ENCODE peak calls at places on chromosomes 4 and X, in eight cellular contexts. I is MM.1S, N is H1, X is H9, P is GM23338, J is neural progenitor cell, U is endothelial cell of umbilical vein, H is mesenchymal stem cell. D is an unnamed sample.

GRCh38 chr4:101981756-101982155 is 191.2 kb downstream of the BANK1 start:
- DNase-seq in I (no peak), N (no peak), X (no peak), P (peak), J (peak), U (no peak), H (no peak), D (peak)

GRCh38 chr4:147057631-147057980 is 111.9 kb upstream of the TTC29 start:
- DNase-seq in I (no peak), N (no peak), X (no peak), P (peak), J (no peak), U (peak), H (peak), D (peak)

GRCh38 chrX:53047228-53047627 is 1.4 kb upstream of the GPR173 start:
- DNase-seq in I (no peak), N (no peak), X (no peak), P (peak), J (no peak), U (peak), H (peak), D (no peak)

GRCh38 chr4:176149680-176150079 is 45.7 kb downstream of the SPATA4 start:
- DNase-seq in I (no peak), N (no peak), X (no peak), P (no peak), J (no peak), U (no peak), H (peak), D (no peak)

GRCh38 chr4:107044170-107044569 is 8.1 kb upstream of the DKK2 start:
- DNase-seq in I (peak), N (no peak), X (no peak), P (peak), J (no peak), U (peak), H (peak), D (no peak)

GRCh38 chrX:85109235-85109634 is 105.6 kb downstream of the APOOL start:
- DNase-seq in I (peak), N (peak), X (peak), P (peak), J (peak), U (no peak), H (no peak), D (no peak)

GRCh38 chr4:79044260-79044659 is 105.0 kb upstream of the PAQR3 start:
- DNase-seq in I (no peak), N (no peak), X (no peak), P (no peak), J (no peak), U (no peak), H (peak), D (no peak)

GRCh38 chrX:70621743-70622142 is 177.1 kb downstream of the DLG3 start:
- DNase-seq in I (no peak), N (no peak), X (no peak), P (no peak), J (no peak), U (no peak), H (no peak), D (no peak)

GRCh38 chr4:8181119-8181518 is 18.0 kb upstream of the SH3TC1 start:
- DNase-seq in I (no peak), N (no peak), X (no peak), P (no peak), J (no peak), U (no peak), H (no peak), D (no peak)

GRCh38 chrX:1598021-1598875 is 6.8 kb downstream of the AKAP17A start:
- DNase-seq in I (no peak), N (peak), X (no peak), P (no peak), J (no peak), U (no peak), H (no peak), D (no peak)

GRCh38 chrX:20231598-20231997 is 35.1 kb downstream of the RPS6KA3 start:
- DNase-seq in I (no peak), N (no peak), X (no peak), P (no peak), J (no peak), U (no peak), H (no peak), D (peak)

GRCh38 chrX:136541294-136541693 is 9.3 kb downstream of the VGLL1 start:
- DNase-seq in I (no peak), N (no peak), X (no peak), P (no peak), J (no peak), U (no peak), H (no peak), D (no peak)

GRCh38 chr4:121070696-121071639 is 1.4 kb downstream of the NDNF start:
- DNase-seq in I (peak), N (peak), X (peak), P (peak), J (peak), U (peak), H (peak), D (no peak)

GRCh38 chr4:174764105-174764729 is 64.8 kb downstream of the GLRA3 start:
- DNase-seq in I (peak), N (no peak), X (no peak), P (peak), J (peak), U (peak), H (peak), D (peak)

GRCh38 chr4:173450281-173450680 is 51.4 kb upstream of the SCRG1 start:
- DNase-seq in I (no peak), N (no peak), X (no peak), P (no peak), J (no peak), U (no peak), H (no peak), D (peak)

GRCh38 chrX:124328765-124329164 is 3.7 kb upstream of the TEX13D start:
- DNase-seq in I (no peak), N (no peak), X (no peak), P (no peak), J (no peak), U (no peak), H (no peak), D (peak)

GRCh38 chr4:16183604-16184003 is 42.7 kb downstream of the TAPT1 start:
- DNase-seq in I (no peak), N (no peak), X (no peak), P (no peak), J (no peak), U (no peak), H (no peak), D (no peak)

GRCh38 chr4:173176010-173176409 is 7.4 kb downstream of the GALNT7 start:
- DNase-seq in I (no peak), N (no peak), X (no peak), P (peak), J (no peak), U (no peak), H (no peak), D (no peak)

DNA sequence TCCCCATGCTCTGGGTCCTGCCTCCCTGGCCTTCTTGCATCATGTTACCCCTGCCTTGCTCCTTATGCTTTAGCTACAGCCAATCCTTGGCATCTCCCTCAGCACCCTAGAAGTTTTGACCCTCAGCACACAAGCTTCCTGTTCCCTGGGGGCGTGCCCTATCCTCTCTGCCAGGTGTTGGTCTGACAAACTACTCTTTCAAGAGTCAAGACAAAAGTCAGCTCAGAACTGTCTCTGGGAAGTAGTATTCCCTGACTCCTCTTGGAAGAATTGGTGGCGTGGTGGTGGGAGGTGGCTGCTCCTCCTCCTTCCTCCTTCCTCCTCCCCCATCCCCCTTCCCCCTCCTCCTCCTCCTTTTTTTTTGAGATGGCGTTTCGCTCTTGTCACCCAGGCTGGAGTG is 41.0 kb downstream of the PRPS1 start:
- DNase-seq in I (no peak), N (no peak), X (peak), P (peak), J (no peak), U (no peak), H (no peak), D (no peak)
- H3K4me2 ChIP-seq in I (no peak), N (no peak), X (no peak), P (no peak), J (no peak), U (no peak), H (no peak), D (no peak)

DNA sequence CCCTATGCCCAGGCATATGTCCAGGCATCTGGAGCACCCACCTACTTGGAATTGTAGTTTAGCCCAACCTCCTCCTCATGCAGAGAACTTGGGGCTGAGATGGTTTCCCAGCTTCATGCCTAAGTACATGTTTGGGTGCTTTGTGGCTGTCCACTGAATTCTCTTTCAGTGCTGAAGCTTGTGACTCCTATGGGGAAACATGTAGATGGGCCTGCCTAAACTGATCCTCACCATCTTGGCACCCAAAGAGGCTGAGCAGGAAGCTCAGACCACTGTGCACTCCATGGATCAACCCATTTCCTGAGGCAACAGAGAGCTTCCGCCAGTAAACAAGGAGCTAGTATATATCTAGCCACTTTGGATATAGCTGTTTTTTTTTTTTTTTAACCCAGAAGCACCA is 2733.7 kb downstream of the PCDH7 start:
- DNase-seq in I (no peak), N (no peak), X (no peak), P (no peak), J (no peak), U (no peak), H (no peak), D (no peak)
- H3K4me2 ChIP-seq in I (no peak), N (no peak), X (no peak), P (no peak), J (no peak), U (no peak), H (no peak), D (no peak)

GRCh38 chrX:101195442-101196173 is 24.0 kb upstream of the DRP2 start:
- DNase-seq in I (no peak), N (no peak), X (no peak), P (no peak), J (no peak), U (no peak), H (peak), D (no peak)

GRCh38 chrX:101191217-101191750 is 28.3 kb upstream of the DRP2 start:
- DNase-seq in I (no peak), N (peak), X (peak), P (peak), J (peak), U (peak), H (no peak), D (no peak)

DNA sequence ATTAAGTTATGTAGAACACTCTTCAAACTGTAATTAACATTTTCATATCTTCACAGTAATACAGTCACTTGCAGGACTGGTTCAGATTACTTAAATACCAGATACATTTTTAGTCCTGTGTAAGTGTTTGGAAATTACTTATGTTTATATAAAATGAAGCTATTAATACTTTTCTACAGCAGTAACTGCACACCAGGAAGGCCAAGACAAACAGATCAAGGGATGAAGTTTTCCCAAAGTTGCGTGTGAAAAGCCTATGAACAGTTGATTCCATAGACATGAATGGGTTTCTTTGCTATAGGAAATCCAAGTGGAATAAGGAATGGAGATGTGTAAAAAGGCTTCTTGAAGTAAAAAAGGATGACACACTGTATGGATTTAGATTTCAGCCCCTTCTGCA is 28.9 kb upstream of the DRP2 start:
- DNase-seq in I (no peak), N (no peak), X (no peak), P (no peak), J (no peak), U (no peak), H (no peak), D (no peak)
- H3K4me2 ChIP-seq in I (no peak), N (peak), X (peak), P (peak), J (no peak), U (no peak), H (no peak), D (peak)

GRCh38 chr4:168695288-168695687 is 198.4 kb downstream of the PALLD start:
- DNase-seq in I (no peak), N (no peak), X (no peak), P (no peak), J (no peak), U (no peak), H (no peak), D (no peak)

GRCh38 chr4:168696828-168697227 is 200.0 kb downstream of the PALLD start:
- DNase-seq in I (no peak), N (no peak), X (no peak), P (no peak), J (no peak), U (no peak), H (peak), D (no peak)

GRCh38 chr4:168694669-168695068 is 197.8 kb downstream of the PALLD start:
- DNase-seq in I (no peak), N (no peak), X (no peak), P (no peak), J (no peak), U (peak), H (peak), D (peak)

GRCh38 chr4:168701061-168701460 is 204.2 kb downstream of the PALLD start:
- DNase-seq in I (no peak), N (no peak), X (no peak), P (no peak), J (no peak), U (no peak), H (no peak), D (no peak)

GRCh38 chr4:168699224-168699878 is 202.5 kb downstream of the PALLD start:
- DNase-seq in I (no peak), N (no peak), X (no peak), P (no peak), J (no peak), U (no peak), H (no peak), D (no peak)
- H3K4me2 ChIP-seq in I (no peak), N (no peak), X (no peak), P (no peak), J (no peak), U (no peak), H (no peak), D (no peak)

DNA sequence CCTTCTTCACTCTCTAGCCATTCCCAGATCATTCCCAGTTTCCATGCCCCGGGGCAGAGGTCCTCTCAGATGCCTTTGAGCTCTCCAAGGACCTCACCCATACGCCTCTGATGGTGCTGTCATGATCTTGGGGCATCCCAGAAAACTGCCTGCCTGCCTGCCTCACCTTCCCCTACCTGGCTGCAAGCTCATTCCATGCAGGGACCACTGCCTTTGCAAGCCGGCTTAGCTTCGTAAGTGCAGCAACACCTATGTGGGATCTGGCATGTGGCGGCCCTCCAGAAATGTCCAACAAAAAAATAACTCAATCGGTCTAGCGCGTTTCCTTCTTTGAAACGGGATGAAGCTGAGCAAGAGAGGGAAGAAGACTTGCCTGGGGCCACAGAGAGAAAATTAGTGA is 53.0 kb downstream of the C4orf50 start:
- DNase-seq in I (no peak), N (no peak), X (no peak), P (no peak), J (no peak), U (no peak), H (no peak), D (no peak)
- H3K4me2 ChIP-seq in I (no peak), N (no peak), X (no peak), P (no peak), J (no peak), U (no peak), H (no peak), D (no peak)

DNA sequence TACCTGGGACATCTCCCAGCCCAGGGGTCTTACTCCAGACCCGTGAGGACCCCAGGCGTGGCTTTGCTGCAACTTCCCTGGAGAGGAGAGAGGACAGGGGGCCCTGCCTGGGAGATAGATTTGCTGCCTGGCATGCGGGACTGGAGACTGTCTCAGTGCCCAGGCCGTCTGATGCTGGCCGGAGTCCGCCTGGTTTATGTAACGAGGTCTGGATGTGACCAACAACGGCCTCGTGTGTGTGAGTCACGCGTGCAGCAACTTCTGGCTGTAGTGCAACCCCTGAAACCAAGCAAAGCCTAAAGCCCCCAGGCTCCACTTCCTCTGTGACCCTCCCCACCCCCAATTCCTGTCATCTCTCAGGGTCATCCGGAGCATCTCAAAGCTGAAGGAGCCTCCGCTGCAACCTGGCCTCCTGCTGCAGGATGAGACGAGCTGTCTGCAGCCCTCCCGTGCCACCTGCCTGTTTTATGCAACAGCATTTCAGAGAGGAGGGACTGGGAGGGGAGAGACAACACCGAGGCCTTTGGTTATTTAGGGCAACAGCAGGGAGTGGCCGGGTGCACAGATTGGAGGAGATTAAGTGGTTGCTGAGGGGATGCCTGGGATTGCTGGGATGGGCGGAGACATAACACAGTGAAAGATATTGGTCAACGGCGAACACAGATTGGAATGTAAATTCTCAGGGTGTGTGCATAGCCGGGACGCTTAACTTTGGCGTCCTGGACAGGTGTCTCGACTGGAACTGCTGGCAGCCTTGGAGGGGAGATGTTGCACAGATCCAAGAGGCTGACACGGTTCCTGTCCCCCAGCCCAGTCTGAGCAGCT is 16.0 kb downstream of the XG start:
- DNase-seq in I (no peak), N (no peak), X (peak), P (peak), J (peak), U (no peak), H (peak), D (peak)
- H3K4me2 ChIP-seq in I (no peak), N (no peak), X (no peak), P (no peak), J (peak), U (no peak), H (no peak), D (no peak)

DNA sequence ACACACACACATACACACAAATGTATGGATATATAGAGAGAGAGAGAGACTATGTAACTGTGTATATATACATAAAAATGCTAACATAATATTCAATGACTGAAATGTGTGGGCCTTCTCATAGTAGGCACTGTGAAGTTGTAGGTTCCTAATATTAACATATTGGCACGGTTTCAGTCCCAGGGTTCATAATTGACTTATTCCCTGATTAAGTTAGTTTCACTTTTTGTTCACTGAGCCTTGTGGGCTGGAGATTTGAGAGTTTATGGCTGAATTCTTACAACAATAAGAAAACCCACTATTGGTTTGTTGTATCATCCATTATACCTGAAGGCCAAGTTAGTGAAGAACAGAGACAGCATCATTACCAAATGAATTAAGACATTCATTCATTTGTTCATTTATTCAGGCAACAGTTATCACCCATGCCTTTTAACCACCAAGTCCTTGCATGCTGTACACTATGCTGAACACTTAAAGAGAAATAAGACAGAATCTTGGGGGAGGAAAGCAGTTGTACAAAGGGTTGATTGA is 68.6 kb downstream of the GAB1 start:
- DNase-seq in I (peak), N (no peak), X (no peak), P (no peak), J (no peak), U (no peak), H (peak), D (no peak)
- H3K4me2 ChIP-seq in I (peak), N (no peak), X (no peak), P (no peak), J (no peak), U (no peak), H (no peak), D (no peak)

GRCh38 chr4:25089058-25089763 is 58.5 kb upstream of the LGI2 start:
- DNase-seq in I (no peak), N (no peak), X (no peak), P (no peak), J (no peak), U (no peak), H (no peak), D (no peak)
- H3K4me2 ChIP-seq in I (peak), N (no peak), X (no peak), P (peak), J (no peak), U (no peak), H (no peak), D (peak)

GRCh38 chr4:56990109-56990508 is 11.4 kb downstream of the POLR2B start:
- DNase-seq in I (no peak), N (no peak), X (no peak), P (no peak), J (no peak), U (no peak), H (peak), D (peak)

GRCh38 chr4:56999751-57000150 is 21.1 kb downstream of the POLR2B start:
- DNase-seq in I (no peak), N (no peak), X (no peak), P (no peak), J (no peak), U (no peak), H (no peak), D (no peak)

GRCh38 chr4:56995525-56995924 is 16.8 kb downstream of the POLR2B start:
- DNase-seq in I (no peak), N (no peak), X (no peak), P (no peak), J (no peak), U (peak), H (no peak), D (peak)
- H3K4me2 ChIP-seq in I (no peak), N (no peak), X (no peak), P (no peak), J (no peak), U (no peak), H (no peak), D (peak)

GRCh38 chrX:15960237-15960636 is 105.6 kb upstream of the AP1S2 start:
- DNase-seq in I (no peak), N (no peak), X (no peak), P (no peak), J (no peak), U (no peak), H (no peak), D (no peak)

GRCh38 chrX:15952212-15952611 is 97.6 kb upstream of the AP1S2 start:
- DNase-seq in I (no peak), N (no peak), X (no peak), P (no peak), J (no peak), U (no peak), H (no peak), D (no peak)

GRCh38 chrX:15953801-15954200 is 99.2 kb upstream of the AP1S2 start:
- DNase-seq in I (no peak), N (no peak), X (no peak), P (no peak), J (no peak), U (no peak), H (no peak), D (no peak)

GRCh38 chrX:15956684-15957083 is 102.1 kb upstream of the AP1S2 start:
- DNase-seq in I (no peak), N (no peak), X (peak), P (peak), J (peak), U (no peak), H (no peak), D (peak)
- H3K4me2 ChIP-seq in I (no peak), N (no peak), X (peak), P (peak), J (peak), U (no peak), H (no peak), D (peak)

D was measured in astrocyte.